ENCODE peak calls at places on chromosomes 12 and 14, in ten cellular contexts. H is suprapubic skin; T is NCI-H187 treated with DMSO at 0.1 percent for 48 hours; V is lower lobe of right lung; C is Right ventricle myocardium superior; B is Ammon's horn; F is CD4-positive, CD25-positive, alpha-beta regulatory T cell; W is activated naive CD4-positive, alpha-beta T cell treated with anti-CD3 and anti-CD28 coated beads for 36 hours; Q is T-cell; R is Kasumi-1. K is an unnamed sample.

GRCh38 chr12:84550518-84550917 is 362.1 kb downstream of the SLC6A15 start:
- DNase-seq in C (no peak), T (no peak), V (no peak), F (no peak), Q (no peak), H (no peak), R (no peak), B (no peak), W (no peak), K (no peak)

GRCh38 chr12:32151081-32151480 is 44.4 kb downstream of the BICD1 start:
- DNase-seq in T (no peak), R (no peak), H (no peak), B (no peak), W (no peak), F (no peak), V (no peak), C (no peak), Q (no peak), K (no peak)

GRCh38 chr14:99757331-99758070 is 35.7 kb upstream of the EML1 start:
- DNase-seq in F (no peak), R (no peak), Q (no peak), B (peak; percentile 54), T (no peak), C (no peak), H (no peak), W (no peak), V (no peak), K (no peak)

GRCh38 chr14:58639842-58640484 is 2.2 kb downstream of the DACT1 start:
- DNase-seq in C (no peak), F (no peak), Q (no peak), B (peak; percentile 87), V (no peak), R (peak; percentile 64), W (peak; percentile 57), T (peak; percentile 69), H (no peak), K (peak; percentile 62)

GRCh38 chr12:6230321-6231110 is 30.3 kb downstream of the CD9 start:
- DNase-seq in H (peak; percentile 90), B (peak; percentile 98), Q (peak; percentile 75), T (no peak), V (peak; percentile 79), W (peak; percentile 74), C (peak; percentile 66), F (peak; percentile 78), R (peak; percentile 33), K (peak; percentile 61)

GRCh38 chr14:72024043-72024407 is 91.8 kb downstream of the RGS6 start:
- DNase-seq in H (no peak), Q (peak; percentile 5), W (peak; percentile 69), V (no peak), C (no peak), B (peak; percentile 14), R (peak; percentile 67), T (peak; percentile 7), F (peak; percentile 23), K (peak; percentile 14)

GRCh38 chr12:58310368-58310767 is 369.0 kb downstream of the ATP23 start:
- DNase-seq in R (no peak), C (no peak), T (no peak), B (no peak), F (no peak), Q (no peak), V (no peak), H (no peak), W (no peak), K (no peak)

GRCh38 chr14:64159588-64159987 is 134.6 kb downstream of the ESR2 start:
- DNase-seq in F (no peak), H (no peak), R (no peak), V (no peak), W (no peak), Q (no peak), T (no peak), B (no peak), C (no peak), K (no peak)

GRCh38 chr14:69861170-69861569 is 18.0 kb upstream of the SMOC1 start:
- DNase-seq in V (no peak), W (no peak), R (no peak), B (no peak), F (no peak), Q (no peak), H (no peak), C (no peak), T (no peak), K (no peak)

GRCh38 chr12:112847708-112848337 is 56.3 kb downstream of the RPH3A start:
- DNase-seq in V (no peak), H (no peak), R (no peak), F (no peak), W (no peak), T (no peak), Q (no peak), C (no peak), B (no peak), K (no peak)

GRCh38 chr14:53954551-53955233 is 1.9 kb downstream of the BMP4 start:
- DNase-seq in T (no peak), V (no peak), F (no peak), R (no peak), H (peak; percentile 73), Q (no peak), C (peak; percentile 53), B (no peak), W (peak; percentile 33), K (peak; percentile 44)

GRCh38 chr14:87966816-87967215 is 26.2 kb downstream of the GALC start:
- DNase-seq in V (no peak), R (no peak), H (no peak), T (no peak), B (no peak), C (no peak), F (no peak), W (no peak), Q (no peak), K (no peak)

GRCh38 chr14:20857630-20858261 is 33.4 kb upstream of the RNASE3 start:
- DNase-seq in H (peak; percentile 78), W (peak; percentile 87), B (peak; percentile 65), R (peak; percentile 78), V (peak; percentile 76), Q (peak; percentile 67), T (no peak), C (peak; percentile 79), F (peak; percentile 58), K (peak; percentile 67)

GRCh38 chr12:13173537-13173936 is 23.0 kb upstream of the EMP1 start:
- DNase-seq in V (peak; percentile 53), H (peak; percentile 87), T (no peak), B (peak; percentile 67), Q (no peak), R (no peak), W (peak; percentile 49), F (no peak), C (peak; percentile 69), K (peak; percentile 47)

GRCh38 chr14:94935901-94936300 is 166.0 kb upstream of the GSC start:
- DNase-seq in B (no peak), R (no peak), Q (no peak), V (no peak), C (no peak), W (no peak), F (no peak), T (no peak), H (no peak), K (no peak)